ENCODE peak calls at places on chromosomes 3 and 15, in four cellular contexts. R is fibroblast of lung, O is OCI-LY7, C is breast epithelium. A is an unnamed sample. For H3K36me3, the result is how much of the 10 kb centered on the place peaks cover.

GRCh38 chr15:63310646-63311045 is 33.2 kb downstream of the APH1B start:
- DNase-seq in R (no peak), O (no peak), C (no peak), A (no peak)

GRCh38 chr3:172042136-172042535 is 2.8 kb downstream of the FNDC3B start:
- DNase-seq in R (peak), O (no peak), C (no peak), A (no peak)

GRCh38 chr3:162302983-162303624 is 806.5 kb downstream of the OTOL1 start:
- DNase-seq in R (peak), O (no peak), C (no peak), A (no peak)

GRCh38 chr3:188627652-188628051 is 473.7 kb downstream of the LPP start:
- DNase-seq in R (peak), O (no peak), C (no peak), A (no peak)

GRCh38 chr15:98150531-98150930 is 190.0 kb downstream of the ARRDC4 start:
- DNase-seq in R (no peak), O (peak), C (no peak), A (no peak)

GRCh38 chr15:63968122-63968524 is 78.2 kb downstream of the DAPK2 start:
- DNase-seq in R (no peak), O (no peak), C (no peak), A (no peak)

GRCh38 chr3:14879161-14879888 is 60.6 kb downstream of the FGD5 start:
- DNase-seq in R (no peak), O (no peak), C (peak), A (peak)

GRCh38 chr3:133475245-133476010 is 75.6 kb downstream of the BFSP2 start:
- DNase-seq in R (no peak), O (peak), C (no peak), A (no peak)

GRCh38 chr15:51243774-51244173 is 94.6 kb downstream of the CYP19A1 start:
- DNase-seq in R (peak), O (no peak), C (no peak), A (no peak)

GRCh38 chr3:58161435-58162398 is 49.1 kb downstream of the DNASE1L3 start:
- DNase-seq in R (peak), O (no peak), C (no peak), A (peak)

GRCh38 chr3:55483196-55484095 is 3.7 kb downstream of the WNT5A start:
- DNase-seq in R (no peak), O (no peak), C (no peak), A (no peak)

GRCh38 chr15:92797168-92798052 is 102.7 kb upstream of the CHD2 start:
- DNase-seq in R (peak), O (peak), C (no peak), A (no peak)

GRCh38 chr3:76369170-76369569 is 583.8 kb upstream of the ZNF717 start:
- DNase-seq in R (peak), O (no peak), C (no peak), A (no peak)

GRCh38 chr15:29871401-29871800 is 49.1 kb upstream of the TJP1 start:
- DNase-seq in R (no peak), O (no peak), C (no peak), A (peak)

DNA sequence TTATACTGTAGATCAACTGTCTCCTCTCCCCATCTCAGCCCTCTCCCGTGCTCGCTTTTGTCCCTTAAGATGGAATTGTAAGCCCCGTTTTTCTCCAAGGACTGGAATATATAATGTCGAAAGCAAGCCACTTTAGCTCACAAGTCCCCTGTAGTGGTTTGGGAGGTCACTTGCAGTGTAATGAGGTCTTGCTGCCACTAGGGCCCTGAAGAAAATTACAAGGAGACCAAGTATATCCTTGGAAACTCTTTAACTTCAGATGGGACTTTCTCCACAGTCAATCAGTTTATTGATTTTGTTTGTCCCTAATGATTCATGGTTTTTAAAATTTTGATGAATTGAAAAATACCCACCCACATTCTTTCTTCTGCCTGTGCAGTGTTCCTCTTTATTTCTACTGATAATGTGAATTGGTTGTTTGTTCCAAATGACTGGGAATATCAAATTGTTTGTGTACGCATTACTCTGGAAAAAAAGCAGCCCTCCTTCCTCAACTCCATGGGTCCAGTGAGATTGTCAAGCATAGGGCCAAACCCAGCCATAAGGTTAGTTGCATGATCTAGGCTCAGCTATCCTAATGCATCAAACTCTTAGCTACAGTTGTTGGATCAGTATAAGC is 294.8 kb downstream of the MCTP2 start:
- DNase-seq in R (no peak), O (peak), C (no peak), A (no peak)
- TF ChIP-seq CTCF in R (peak), O (peak), C (no peak), A (no peak)

DNA sequence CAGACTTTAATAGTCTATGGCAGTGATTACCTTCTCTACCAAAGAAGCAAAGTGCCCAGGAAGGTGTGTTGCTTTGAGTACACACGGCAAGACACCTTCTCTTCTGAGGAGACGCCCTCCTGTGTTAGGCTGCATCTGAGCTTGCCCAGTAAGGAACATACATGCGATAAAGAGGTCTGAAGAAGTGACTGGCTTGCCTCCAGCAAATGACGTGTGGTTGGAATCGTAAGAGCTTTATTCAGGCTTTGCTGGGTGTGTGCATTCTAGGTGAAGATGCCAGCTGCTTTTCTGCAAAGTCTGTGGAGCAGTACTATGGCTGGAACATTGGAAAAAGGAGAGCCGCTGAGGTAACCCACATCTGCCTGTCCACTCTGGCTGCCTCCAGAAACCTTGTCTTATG is 22.4 kb downstream of the MAP6D1 start:
- DNase-seq in R (peak), O (no peak), C (no peak), A (no peak)
- H3K36me3 ChIP-seq in R (under half), O (half or more), C (under half), A (half or more)

GRCh38 chr15:31442203-31443090 is 115.8 kb downstream of the KLF13 start:
- DNase-seq in R (peak), O (peak), C (no peak), A (no peak)
- TF ChIP-seq CTCF in R (peak), O (peak), C (no peak), A (peak)

GRCh38 chr15:68299436-68299835 is 21.9 kb downstream of the FEM1B start:
- DNase-seq in R (peak), O (no peak), C (no peak), A (no peak)
- H3K36me3 ChIP-seq in R (under half), O (under half), C (under half), A (half or more)

GRCh38 chr3:816605-817004 is 276.2 kb upstream of the CNTN6 start:
- DNase-seq in R (no peak), O (no peak), C (no peak), A (no peak)
- TF ChIP-seq CTCF in R (no peak), O (no peak), C (no peak), A (no peak)

DNA sequence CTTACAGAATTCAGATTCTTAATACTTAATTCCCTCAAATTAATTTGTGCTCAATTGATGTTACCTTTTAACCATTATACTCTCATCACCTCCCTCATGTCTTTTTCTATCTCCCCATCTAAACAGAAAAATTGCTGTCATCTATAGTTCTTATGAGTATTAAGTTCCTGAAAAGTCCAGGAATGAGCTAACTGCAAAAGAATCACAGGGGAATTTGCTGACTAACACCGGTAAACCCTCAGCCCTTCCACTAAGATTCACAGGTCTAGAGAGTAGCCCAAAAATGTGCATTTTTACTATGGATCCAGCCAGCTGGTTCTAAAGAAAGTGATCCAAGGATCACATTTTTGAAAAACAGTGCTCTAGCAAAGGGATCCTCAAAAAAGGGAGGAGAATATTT is 67.0 kb downstream of the SETD2 start:
- DNase-seq in R (peak), O (no peak), C (no peak), A (no peak)
- H3K36me3 ChIP-seq in R (under half), O (half or more), C (under half), A (under half)

DNA sequence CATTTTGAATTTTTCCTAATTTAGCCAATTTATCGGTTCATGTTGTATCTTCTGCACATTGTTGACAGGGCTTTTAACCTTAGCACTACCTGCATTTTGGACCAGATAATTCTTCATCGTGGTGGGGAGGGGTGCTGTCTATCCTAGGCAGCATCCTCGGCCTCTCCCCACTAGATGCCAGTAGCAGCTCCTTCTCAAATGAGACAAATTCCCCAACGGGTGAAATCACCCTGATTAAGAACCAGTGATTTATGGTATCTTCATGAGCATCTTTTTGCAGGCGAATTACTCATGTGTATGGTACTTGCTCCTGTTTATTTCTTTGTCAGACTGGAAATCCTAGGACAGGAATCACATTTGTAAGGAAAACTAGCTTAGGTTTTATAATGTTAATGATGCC is 68.0 kb downstream of the C3orf70 start:
- DNase-seq in R (peak), O (no peak), C (no peak), A (no peak)
- TF ChIP-seq CTCF in R (no peak), O (no peak), C (no peak), A (no peak)

GRCh38 chr3:170130532-170130931 is 51.0 kb downstream of the PHC3 start:
- DNase-seq in R (no peak), O (peak), C (no peak), A (no peak)
- H3K36me3 ChIP-seq in R (under half), O (half or more), C (under half), A (half or more)

DNA sequence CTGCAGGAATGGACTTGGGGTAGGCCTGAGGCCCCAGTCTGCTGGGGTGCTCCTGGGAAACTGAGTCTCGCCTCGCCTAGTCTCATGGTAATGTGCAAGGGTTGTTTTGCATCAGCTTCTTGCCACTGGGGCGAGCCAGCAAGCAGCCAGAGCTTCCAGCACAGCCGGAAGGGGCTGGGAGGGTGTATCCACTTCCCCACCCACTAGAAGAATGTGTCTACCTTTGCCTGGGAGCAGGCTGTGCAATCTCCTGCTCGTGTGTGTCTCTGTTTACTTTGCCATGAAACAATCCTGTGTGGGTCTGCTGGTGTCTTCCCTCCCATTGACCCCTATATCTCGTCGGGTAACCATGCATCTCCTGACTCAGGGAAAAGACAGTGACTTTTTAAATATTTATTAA is 21.8 kb upstream of the ERICH6 start:
- DNase-seq in R (no peak), O (no peak), C (no peak), A (no peak)
- TF ChIP-seq CTCF in R (no peak), O (no peak), C (no peak), A (no peak)

A was measured in ascending aorta.